ENCODE peak calls at places on chromosomes 7 and 10, in seven cellular contexts. R is HFFc6, J is astrocyte of the cerebellum, F is mesothelial cell of epicardium, D is brain microvascular endothelial cell, N is lung, C is nephron progenitor cell. X is an unnamed sample.

GRCh38 chr7:116367171-116367813 is 132.2 kb upstream of the CAV2 start:
- DNase-seq in D (no peak), N (no peak), F (no peak), J (no peak), C (no peak), R (no peak), X (no peak)

GRCh38 chr7:30923009-30923773 is 11.5 kb downstream of the AQP1 start:
- DNase-seq in F (peak), J (no peak), R (no peak), D (no peak), C (peak), N (peak), X (peak)

GRCh38 chr10:75772153-75772887 is 340.9 kb downstream of the LRMDA start:
- DNase-seq in C (no peak), R (no peak), F (no peak), D (no peak), N (no peak), J (no peak), X (no peak)

GRCh38 chr10:27752673-27753237 is 7.1 kb upstream of the MKX start:
- DNase-seq in D (no peak), N (no peak), F (no peak), R (no peak), J (no peak), C (no peak), X (no peak)

GRCh38 chr10:19952611-19953010 is 136.4 kb downstream of the PLXDC2 start:
- DNase-seq in N (no peak), J (no peak), C (no peak), F (no peak), R (no peak), D (no peak), X (no peak)

GRCh38 chr10:109823196-109823595 is 100.1 kb downstream of the XPNPEP1 start:
- DNase-seq in N (no peak), D (no peak), J (no peak), F (no peak), C (no peak), R (peak), X (no peak)

GRCh38 chr7:937851-938484 is 16.5 kb downstream of the ADAP1 start:
- DNase-seq in C (no peak), J (no peak), D (no peak), N (no peak), F (no peak), R (no peak), X (no peak)

GRCh38 chr7:52842192-52842900 is 193.1 kb upstream of the POM121L12 start:
- DNase-seq in C (no peak), N (no peak), F (no peak), R (no peak), J (no peak), D (no peak), X (no peak)

GRCh38 chr7:93053209-93053945 is 64.4 kb downstream of the SAMD9 start:
- DNase-seq in D (no peak), C (no peak), F (no peak), N (no peak), J (no peak), R (no peak), X (no peak)

GRCh38 chr10:90847436-90847835 is 10.4 kb downstream of the HTR7 start:
- DNase-seq in D (peak), N (no peak), J (peak), C (no peak), R (peak), F (no peak), X (no peak)

GRCh38 chr10:72638586-72639440 is 12.9 kb upstream of the MICU1 start:
- DNase-seq in D (no peak), C (no peak), J (no peak), N (no peak), F (no peak), R (no peak), X (no peak)

GRCh38 chr10:70234668-70235447 is 1.6 kb upstream of the PPA1 start:
- DNase-seq in D (peak), C (no peak), N (no peak), R (peak), J (no peak), F (no peak), X (no peak)

GRCh38 chr10:70232859-70233108 is 445 bp downstream of the PPA1 start:
- DNase-seq in C (no peak), N (no peak), J (no peak), F (no peak), R (no peak), D (no peak), X (no peak)

GRCh38 chr10:70232155-70232858 is 922 bp downstream of the PPA1 start:
- DNase-seq in N (peak), D (peak), J (no peak), C (peak), F (no peak), R (peak), X (no peak)

GRCh38 chr10:70233939-70234300 is 691 bp upstream of the PPA1 start:
- DNase-seq in C (no peak), N (no peak), J (no peak), F (no peak), D (no peak), R (no peak), X (no peak)

GRCh38 chr10:70233109-70233938 is at the start of gene PPA1:
- DNase-seq in J (peak), F (peak), N (peak), C (peak), D (peak), R (peak), X (peak)
- TF ChIP-seq CTCF in J (peak), F (no peak), N (no peak), C (no peak), D (peak), R (peak), X (no peak)

GRCh38 chr10:58515296-58515956 is 2.8 kb downstream of the BICC1 start:
- DNase-seq in R (no peak), D (no peak), F (no peak), C (no peak), N (no peak), J (no peak), X (no peak)

GRCh38 chr10:58511765-58512469 is 755 bp upstream of the BICC1 start:
- DNase-seq in N (peak), F (no peak), D (no peak), J (no peak), C (peak), R (no peak), X (no peak)

GRCh38 chr10:58514102-58514472 is 1.4 kb downstream of the BICC1 start:
- DNase-seq in N (no peak), D (no peak), F (no peak), R (no peak), C (no peak), J (no peak), X (no peak)

GRCh38 chr10:58513189-58514101 is 773 bp downstream of the BICC1 start:
- DNase-seq in R (peak), D (peak), J (no peak), C (peak), N (peak), F (no peak), X (no peak)

DNA sequence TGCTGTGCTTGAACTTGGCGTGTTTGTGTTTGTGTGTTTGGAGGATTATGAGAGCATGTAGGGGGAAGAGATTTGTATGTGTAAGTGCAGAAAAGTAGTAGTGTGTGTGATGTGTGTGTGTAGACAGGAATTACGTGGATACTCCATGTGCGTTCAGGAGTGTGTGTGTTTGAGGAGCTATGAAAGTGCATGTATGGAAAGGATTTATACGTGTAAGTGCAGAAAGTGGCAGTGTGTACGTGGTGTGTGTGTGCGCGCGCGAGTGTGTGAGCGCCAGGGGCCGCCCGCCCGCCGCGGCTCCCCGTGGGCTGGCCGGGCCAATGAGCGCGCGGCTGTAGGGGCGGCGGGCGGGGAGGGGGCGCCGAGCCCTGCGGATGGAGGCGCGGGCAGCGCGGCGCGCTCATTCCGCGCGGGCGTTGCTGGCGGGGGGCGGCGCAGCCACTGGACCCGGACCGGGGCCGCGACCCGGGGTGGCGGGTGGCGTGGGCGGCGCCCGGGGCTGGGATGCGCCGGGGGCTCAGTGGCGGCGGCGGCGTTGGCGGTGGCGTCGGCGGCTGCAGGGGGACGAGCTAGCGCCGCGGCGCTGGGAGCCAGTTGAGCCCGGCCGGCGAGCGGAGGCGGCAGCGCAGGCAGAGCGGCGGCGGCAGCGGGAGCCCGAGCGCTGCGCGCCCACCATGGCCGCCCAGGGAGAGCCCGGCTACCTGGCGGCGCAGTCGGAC is at the start of gene BICC1:
- DNase-seq in N (no peak), J (no peak), R (peak), D (peak), F (peak), C (peak), X (no peak)
- TF ChIP-seq CTCF in N (no peak), J (no peak), R (peak), D (no peak), F (no peak), C (no peak), X (no peak)

GRCh38 chr10:107409517-107409916 is 245.0 kb upstream of the SORCS1 start:
- DNase-seq in C (no peak), F (no peak), D (peak), R (no peak), J (peak), N (no peak), X (no peak)
- TF ChIP-seq CTCF in C (no peak), F (no peak), D (peak), R (no peak), J (no peak), N (no peak), X (no peak)

DNA sequence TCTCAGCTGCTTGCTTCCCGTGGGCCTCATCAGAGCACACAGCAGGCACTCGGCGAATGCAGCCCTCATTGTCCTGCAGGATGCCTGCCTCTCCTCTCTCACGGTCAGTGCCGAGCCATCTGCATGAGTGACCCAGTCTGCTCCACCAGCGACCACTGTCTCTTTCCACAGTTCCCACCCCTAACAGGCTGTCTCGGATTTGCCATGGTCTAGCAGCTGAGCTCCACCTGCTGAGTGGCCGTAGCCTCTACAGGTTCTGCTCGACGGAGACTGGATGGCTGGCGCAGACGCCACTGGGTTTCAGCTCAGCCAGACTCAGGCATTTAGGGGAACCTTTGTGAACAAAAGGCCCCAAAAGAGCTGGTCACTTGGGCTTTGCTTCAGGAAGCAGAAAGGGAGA is 209.4 kb upstream of the FOXK1 start:
- DNase-seq in F (no peak), N (no peak), D (no peak), R (no peak), C (peak), J (no peak), X (no peak)
- TF ChIP-seq CTCF in F (no peak), N (no peak), D (no peak), R (no peak), C (no peak), J (no peak), X (no peak)

GRCh38 chr10:18399158-18399557 is 252.2 kb downstream of the NSUN6 start:
- DNase-seq in D (no peak), C (no peak), F (no peak), J (no peak), R (no peak), N (no peak), X (no peak)

GRCh38 chr10:18400201-18400910 is 251.0 kb downstream of the NSUN6 start:
- DNase-seq in C (peak), N (no peak), R (no peak), F (no peak), J (no peak), D (no peak), X (no peak)

GRCh38 chr10:18401416-18402195 is 249.8 kb downstream of the NSUN6 start:
- DNase-seq in F (no peak), D (no peak), R (no peak), N (no peak), J (no peak), C (no peak), X (no peak)

GRCh38 chr10:18402766-18403346 is 248.5 kb downstream of the NSUN6 start:
- DNase-seq in N (no peak), J (no peak), R (no peak), C (no peak), F (no peak), D (peak), X (no peak)

DNA sequence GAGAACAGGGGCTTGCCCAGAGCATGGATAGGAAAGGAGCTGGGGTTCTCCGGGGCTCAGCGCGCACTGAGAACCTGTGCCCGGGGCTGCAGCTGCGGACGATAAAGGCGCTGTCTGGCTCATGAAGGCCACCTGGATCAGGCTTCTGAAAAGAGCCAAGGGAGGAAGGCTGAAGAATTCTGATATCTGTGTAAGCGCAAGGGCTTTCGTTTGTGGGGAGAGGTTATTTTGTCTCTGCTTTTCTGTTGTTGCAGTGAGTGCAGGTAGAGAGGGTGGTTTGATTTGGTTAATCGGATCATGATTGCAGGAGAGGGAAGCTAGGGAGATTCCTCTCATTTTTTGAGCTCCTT is 250.5 kb downstream of the NSUN6 start:
- DNase-seq in C (peak), N (no peak), D (no peak), F (no peak), R (no peak), J (no peak), X (no peak)
- TF ChIP-seq CTCF in C (no peak), N (no peak), D (no peak), F (no peak), R (no peak), J (no peak), X (no peak)

GRCh38 chr10:23656735-23657134 is 217.9 kb downstream of the OTUD1 start:
- DNase-seq in N (no peak), R (no peak), D (no peak), F (no peak), J (no peak), C (no peak), X (no peak)
- TF ChIP-seq CTCF in N (no peak), R (peak), D (no peak), F (peak), J (peak), C (peak), X (no peak)

GRCh38 chr10:102714621-102715455 is at the start of gene SFXN2:
- DNase-seq in C (peak), N (peak), F (no peak), D (no peak), J (no peak), R (no peak), X (no peak)
- TF ChIP-seq CTCF in C (no peak), N (no peak), F (no peak), D (no peak), J (no peak), R (peak), X (no peak)

DNA sequence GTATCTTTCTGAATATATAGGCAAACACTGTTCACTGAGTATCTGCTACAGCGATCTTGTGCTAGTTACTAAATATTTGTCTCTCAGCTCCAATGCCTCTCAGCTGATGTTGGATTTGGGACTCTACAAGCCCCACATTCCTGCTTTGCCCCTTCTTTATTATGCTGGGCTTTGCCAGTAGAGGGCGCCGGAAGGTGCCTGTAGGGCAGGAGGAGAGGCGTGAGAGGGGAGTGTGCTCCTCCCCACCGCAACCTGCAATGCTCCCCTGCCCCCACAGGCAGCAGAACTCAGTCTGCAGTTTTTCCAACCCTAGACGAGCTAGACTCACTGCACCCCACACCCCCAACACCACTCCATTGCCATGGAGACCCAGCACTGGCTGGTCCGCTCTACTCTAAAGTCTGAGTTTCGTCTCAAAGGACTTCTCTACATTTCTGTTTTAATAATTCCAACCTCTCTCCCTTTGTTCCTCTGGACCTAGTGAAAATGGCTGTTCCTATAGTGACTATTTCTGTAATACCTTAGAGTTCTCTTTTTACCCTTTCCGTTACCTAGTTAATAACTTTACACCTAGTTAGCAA is 337.6 kb downstream of the CCSER2 start:
- DNase-seq in D (no peak), F (no peak), C (peak), J (no peak), R (no peak), N (peak), X (no peak)
- TF ChIP-seq CTCF in D (peak), F (no peak), C (peak), J (no peak), R (peak), N (no peak), X (peak)